ENCODE peak calls at places on chromosomes 2 and 18, in ten cellular contexts. One of them, this sample, is unnamed.

GRCh38 chr18:51355841-51356240 is 158.4 kb upstream of the MEX3C start:
- DNase-seq in HCEC 1CT: no peak
- DNase-seq in EH: no peak
- DNase-seq in GM13977: no peak
- DNase-seq in HT-29: no peak
- DNase-seq in mesothelial cell of epicardium: no peak
- DNase-seq in activated CD4-positive, alpha-beta T cell treated with anti-CD3 and anti-CD28 coated beads for 36 hours: no peak
- DNase-seq in BE2C: no peak
- DNase-seq in PC-9: no peak
- DNase-seq in left kidney: no peak
- DNase-seq in this sample: no peak

GRCh38 chr2:232838406-232838874 is 31.6 kb upstream of the SNORC start:
- DNase-seq in mesothelial cell of epicardium: no peak
- DNase-seq in HT-29: peak; percentile 71
- DNase-seq in left kidney: no peak
- DNase-seq in BE2C: no peak
- DNase-seq in activated CD4-positive, alpha-beta T cell treated with anti-CD3 and anti-CD28 coated beads for 36 hours: peak; percentile 76
- DNase-seq in EH: peak; percentile 30
- DNase-seq in HCEC 1CT: peak; percentile 4
- DNase-seq in PC-9: peak; percentile 85
- DNase-seq in GM13977: peak; percentile 59
- DNase-seq in this sample: no peak

GRCh38 chr18:46502444-46502843 is 154.6 kb downstream of the LOXHD1 start:
- DNase-seq in BE2C: no peak
- DNase-seq in EH: peak; percentile 23
- DNase-seq in left kidney: peak; percentile 84
- DNase-seq in activated CD4-positive, alpha-beta T cell treated with anti-CD3 and anti-CD28 coated beads for 36 hours: peak; percentile 33
- DNase-seq in HT-29: no peak
- DNase-seq in GM13977: no peak
- DNase-seq in PC-9: no peak
- DNase-seq in mesothelial cell of epicardium: no peak
- DNase-seq in HCEC 1CT: no peak
- DNase-seq in this sample: no peak

GRCh38 chr18:45222200-45222599 is 393.1 kb upstream of the SLC14A2 start:
- DNase-seq in GM13977: no peak
- DNase-seq in activated CD4-positive, alpha-beta T cell treated with anti-CD3 and anti-CD28 coated beads for 36 hours: no peak
- DNase-seq in BE2C: no peak
- DNase-seq in HT-29: no peak
- DNase-seq in EH: peak; percentile 49
- DNase-seq in mesothelial cell of epicardium: no peak
- DNase-seq in left kidney: no peak
- DNase-seq in PC-9: no peak
- DNase-seq in HCEC 1CT: no peak
- DNase-seq in this sample: no peak

GRCh38 chr2:84963692-84964405 is 7.1 kb upstream of the KCMF1 start:
- DNase-seq in PC-9: peak; percentile 43
- DNase-seq in left kidney: no peak
- DNase-seq in HT-29: peak; percentile 39
- DNase-seq in BE2C: no peak
- DNase-seq in EH: peak; percentile 96
- DNase-seq in HCEC 1CT: peak; percentile 96
- DNase-seq in GM13977: no peak
- DNase-seq in mesothelial cell of epicardium: no peak
- DNase-seq in activated CD4-positive, alpha-beta T cell treated with anti-CD3 and anti-CD28 coated beads for 36 hours: no peak
- DNase-seq in this sample: no peak

GRCh38 chr2:150370600-150370999 is 116.9 kb downstream of the RND3 start:
- DNase-seq in HCEC 1CT: no peak
- DNase-seq in PC-9: no peak
- DNase-seq in activated CD4-positive, alpha-beta T cell treated with anti-CD3 and anti-CD28 coated beads for 36 hours: no peak
- DNase-seq in GM13977: no peak
- DNase-seq in mesothelial cell of epicardium: no peak
- DNase-seq in BE2C: no peak
- DNase-seq in EH: no peak
- DNase-seq in left kidney: peak; percentile 17
- DNase-seq in HT-29: peak; percentile 39
- DNase-seq in this sample: no peak

GRCh38 chr2:120219291-120219690 is 3.9 kb downstream of the TMEM185B start:
- DNase-seq in EH: no peak
- DNase-seq in left kidney: no peak
- DNase-seq in GM13977: no peak
- DNase-seq in HCEC 1CT: no peak
- DNase-seq in HT-29: no peak
- DNase-seq in mesothelial cell of epicardium: no peak
- DNase-seq in BE2C: no peak
- DNase-seq in activated CD4-positive, alpha-beta T cell treated with anti-CD3 and anti-CD28 coated beads for 36 hours: no peak
- DNase-seq in PC-9: no peak
- DNase-seq in this sample: no peak

GRCh38 chr2:54256091-54256694 is at the start of gene TSPYL6:
- DNase-seq in HCEC 1CT: no peak
- DNase-seq in activated CD4-positive, alpha-beta T cell treated with anti-CD3 and anti-CD28 coated beads for 36 hours: no peak
- DNase-seq in mesothelial cell of epicardium: no peak
- DNase-seq in BE2C: no peak
- DNase-seq in GM13977: no peak
- DNase-seq in PC-9: no peak
- DNase-seq in HT-29: no peak
- DNase-seq in left kidney: no peak
- DNase-seq in EH: no peak
- DNase-seq in this sample: no peak

GRCh38 chr2:72993147-72993546 is 75.8 kb downstream of the EMX1 start:
- DNase-seq in HCEC 1CT: peak; percentile 9
- DNase-seq in GM13977: peak; percentile 83
- DNase-seq in HT-29: peak; percentile 66
- DNase-seq in mesothelial cell of epicardium: no peak
- DNase-seq in BE2C: peak; percentile 28
- DNase-seq in left kidney: peak; percentile 50
- DNase-seq in EH: peak; percentile 45
- DNase-seq in PC-9: no peak
- DNase-seq in activated CD4-positive, alpha-beta T cell treated with anti-CD3 and anti-CD28 coated beads for 36 hours: peak; percentile 50
- DNase-seq in this sample: peak; percentile 52

GRCh38 chr2:63064197-63064596 is 13.6 kb downstream of the OTX1 start:
- DNase-seq in EH: no peak
- DNase-seq in BE2C: no peak
- DNase-seq in HCEC 1CT: no peak
- DNase-seq in activated CD4-positive, alpha-beta T cell treated with anti-CD3 and anti-CD28 coated beads for 36 hours: peak; percentile 12
- DNase-seq in HT-29: peak; percentile 42
- DNase-seq in GM13977: no peak
- DNase-seq in left kidney: no peak
- DNase-seq in mesothelial cell of epicardium: no peak
- DNase-seq in PC-9: no peak
- DNase-seq in this sample: no peak

GRCh38 chr2:235026137-235026536 is 74.3 kb downstream of the SH3BP4 start:
- DNase-seq in HCEC 1CT: peak; percentile 84
- DNase-seq in GM13977: no peak
- DNase-seq in activated CD4-positive, alpha-beta T cell treated with anti-CD3 and anti-CD28 coated beads for 36 hours: no peak
- DNase-seq in left kidney: no peak
- DNase-seq in BE2C: no peak
- DNase-seq in PC-9: peak; percentile 97
- DNase-seq in EH: peak; percentile 86
- DNase-seq in HT-29: peak; percentile 83
- DNase-seq in mesothelial cell of epicardium: no peak
- DNase-seq in this sample: no peak

GRCh38 chr2:16069933-16070647 is 129.7 kb downstream of the MYCN start:
- DNase-seq in GM13977: no peak
- DNase-seq in mesothelial cell of epicardium: no peak
- DNase-seq in left kidney: peak; percentile 74
- DNase-seq in HT-29: no peak
- DNase-seq in HCEC 1CT: no peak
- DNase-seq in EH: no peak
- DNase-seq in activated CD4-positive, alpha-beta T cell treated with anti-CD3 and anti-CD28 coated beads for 36 hours: no peak
- DNase-seq in PC-9: no peak
- DNase-seq in BE2C: peak; percentile 99
- DNase-seq in this sample: no peak

GRCh38 chr2:70321377-70321776 is 19.5 kb upstream of the FAM136A start:
- DNase-seq in HCEC 1CT: no peak
- DNase-seq in activated CD4-positive, alpha-beta T cell treated with anti-CD3 and anti-CD28 coated beads for 36 hours: no peak
- DNase-seq in HT-29: no peak
- DNase-seq in BE2C: no peak
- DNase-seq in GM13977: no peak
- DNase-seq in EH: no peak
- DNase-seq in mesothelial cell of epicardium: no peak
- DNase-seq in left kidney: no peak
- DNase-seq in PC-9: no peak
- DNase-seq in this sample: no peak

GRCh38 chr2:240400319-240401161 is 34.9 kb upstream of the GPC1 start:
- DNase-seq in left kidney: no peak
- DNase-seq in HCEC 1CT: no peak
- DNase-seq in BE2C: no peak
- DNase-seq in EH: peak; percentile 32
- DNase-seq in HT-29: no peak
- DNase-seq in PC-9: no peak
- DNase-seq in activated CD4-positive, alpha-beta T cell treated with anti-CD3 and anti-CD28 coated beads for 36 hours: no peak
- DNase-seq in mesothelial cell of epicardium: no peak
- DNase-seq in GM13977: no peak
- DNase-seq in this sample: no peak

GRCh38 chr18:25454728-25455127 is 102.8 kb upstream of the ZNF521 start:
- DNase-seq in mesothelial cell of epicardium: no peak
- DNase-seq in activated CD4-positive, alpha-beta T cell treated with anti-CD3 and anti-CD28 coated beads for 36 hours: no peak
- DNase-seq in left kidney: no peak
- DNase-seq in EH: no peak
- DNase-seq in PC-9: no peak
- DNase-seq in BE2C: no peak
- DNase-seq in HT-29: no peak
- DNase-seq in HCEC 1CT: no peak
- DNase-seq in GM13977: no peak
- DNase-seq in this sample: no peak

GRCh38 chr2:182595650-182596049 is 120.4 kb upstream of the DNAJC10 start:
- DNase-seq in mesothelial cell of epicardium: no peak
- DNase-seq in BE2C: no peak
- DNase-seq in GM13977: no peak
- DNase-seq in EH: no peak
- DNase-seq in activated CD4-positive, alpha-beta T cell treated with anti-CD3 and anti-CD28 coated beads for 36 hours: no peak
- DNase-seq in left kidney: no peak
- DNase-seq in HCEC 1CT: no peak
- DNase-seq in HT-29: no peak
- DNase-seq in PC-9: no peak
- DNase-seq in this sample: no peak